ENCODE peak calls at places on chromosome 1, in four cellular contexts. K is CD8-positive, alpha-beta memory T cell; Y is heart right ventricle; X is uterus. W is an unnamed sample.

GRCh38 chr1:246791303-246791918 is 67.2 kb downstream of the SCCPDH start:
- DNase-seq in Y (no peak), K (no peak), X (no peak), W (no peak)

GRCh38 chr1:226624526-226624925 is 76.0 kb downstream of the STUM start:
- DNase-seq in Y (no peak), K (no peak), X (peak; percentile 6), W (no peak)

GRCh38 chr1:13764933-13765332 is 64.9 kb downstream of the PRDM2 start:
- DNase-seq in Y (no peak), K (peak; percentile 15), X (no peak), W (no peak)

GRCh38 chr1:243596441-243597183 is 253.4 kb downstream of the AKT3 start:
- DNase-seq in X (no peak), Y (no peak), K (peak; percentile 46), W (peak; percentile 67)

GRCh38 chr1:57195436-57195941 is 228.4 kb downstream of the DAB1 start:
- DNase-seq in Y (no peak), X (no peak), K (no peak), W (no peak)

GRCh38 chr1:168689726-168690602 is 39.0 kb downstream of the DPT start:
- DNase-seq in Y (peak; percentile 16), X (no peak), K (no peak), W (no peak)

GRCh38 chr1:230242317-230242716 is 175.3 kb downstream of the GALNT2 start:
- DNase-seq in K (no peak), Y (no peak), X (no peak), W (no peak)

GRCh38 chr1:193348126-193349045 is 162.0 kb upstream of the B3GALT2 start:
- DNase-seq in K (no peak), Y (no peak), X (no peak), W (no peak)

GRCh38 chr1:173733912-173734311 is 19.1 kb downstream of the KLHL20 start:
- DNase-seq in X (no peak), Y (no peak), K (no peak), W (no peak)

GRCh38 chr1:32127780-32128179 is 19.9 kb downstream of the KPNA6 start:
- DNase-seq in K (no peak), Y (no peak), X (no peak), W (no peak)

GRCh38 chr1:155569988-155570592 is 7.5 kb upstream of the ASH1L start:
- DNase-seq in Y (no peak), K (no peak), X (no peak), W (no peak)

GRCh38 chr1:202272446-202272845 is 69.3 kb downstream of the UBE2T start:
- DNase-seq in K (no peak), Y (no peak), X (no peak), W (no peak)

GRCh38 chr1:228860911-228861829 is 125.9 kb downstream of the RHOU start:
- DNase-seq in X (no peak), Y (no peak), K (no peak), W (no peak)

GRCh38 chr1:28591708-28592313 is at the start of gene RAB42:
- DNase-seq in K (no peak), Y (peak; percentile 35), X (peak; percentile 38), W (no peak)

GRCh38 chr1:229342902-229343587 is at the start of gene CCSAP:
- DNase-seq in X (peak; percentile 57), K (no peak), Y (peak; percentile 35), W (peak; percentile 75)

GRCh38 chr1:186967659-186968394 is 139.1 kb downstream of the PLA2G4A start:
- DNase-seq in Y (no peak), K (no peak), X (no peak), W (no peak)

GRCh38 chr1:154348429-154349076 is 23.2 kb downstream of the ATP8B2 start:
- DNase-seq in X (no peak), K (no peak), Y (no peak), W (no peak)

GRCh38 chr1:66253330-66253921 is 280.5 kb upstream of the SGIP1 start:
- DNase-seq in Y (peak; percentile 45), K (peak; percentile 39), X (no peak), W (peak; percentile 52)

GRCh38 chr1:54976747-54977146 is 3.7 kb upstream of the TMEM61 start:
- DNase-seq in X (no peak), Y (no peak), K (no peak), W (no peak)

GRCh38 chr1:62025154-62025553 is 169.5 kb upstream of the L1TD1 start:
- DNase-seq in K (no peak), Y (no peak), X (no peak), W (no peak)

GRCh38 chr1:154751690-154752089 is 118.4 kb downstream of the KCNN3 start:
- DNase-seq in X (peak; percentile 72), K (no peak), Y (no peak), W (no peak)

GRCh38 chr1:5389101-5389885 is 602.9 kb downstream of the NPHP4 start:
- DNase-seq in Y (no peak), K (peak; percentile 78), X (no peak), W (peak; percentile 78)

GRCh38 chr1:5393146-5393545 is 599.1 kb downstream of the NPHP4 start:
- DNase-seq in X (no peak), Y (no peak), K (no peak), W (no peak)

GRCh38 chr1:5391725-5392124 is 600.5 kb downstream of the NPHP4 start:
- DNase-seq in Y (no peak), X (no peak), K (no peak), W (no peak)

GRCh38 chr1:5388622-5389021 is 603.6 kb downstream of the NPHP4 start:
- DNase-seq in Y (no peak), K (no peak), X (no peak), W (no peak)

GRCh38 chr1:5390497-5390896 is 601.7 kb downstream of the NPHP4 start:
- DNase-seq in Y (no peak), K (no peak), X (no peak), W (no peak)
- H3K9me3 ChIP-seq in Y (no peaks in the 10 kb centered on the region), K (no peaks in the 10 kb centered on the region), X (no peaks in the 10 kb centered on the region), W (no peaks in the 10 kb centered on the region)

GRCh38 chr1:36346741-36347370 is 23.4 kb upstream of the EVA1B start:
- DNase-seq in X (no peak), K (no peak), Y (no peak), W (no peak)

GRCh38 chr1:36350659-36351171 is 27.3 kb upstream of the EVA1B start:
- DNase-seq in X (no peak), K (peak; percentile 16), Y (no peak), W (peak; percentile 53)

GRCh38 chr1:36351222-36351977 is 28.0 kb upstream of the EVA1B start:
- DNase-seq in X (no peak), Y (no peak), K (no peak), W (no peak)

GRCh38 chr1:36349839-36350238 is 26.4 kb upstream of the EVA1B start:
- DNase-seq in X (no peak), K (no peak), Y (no peak), W (no peak)

DNA sequence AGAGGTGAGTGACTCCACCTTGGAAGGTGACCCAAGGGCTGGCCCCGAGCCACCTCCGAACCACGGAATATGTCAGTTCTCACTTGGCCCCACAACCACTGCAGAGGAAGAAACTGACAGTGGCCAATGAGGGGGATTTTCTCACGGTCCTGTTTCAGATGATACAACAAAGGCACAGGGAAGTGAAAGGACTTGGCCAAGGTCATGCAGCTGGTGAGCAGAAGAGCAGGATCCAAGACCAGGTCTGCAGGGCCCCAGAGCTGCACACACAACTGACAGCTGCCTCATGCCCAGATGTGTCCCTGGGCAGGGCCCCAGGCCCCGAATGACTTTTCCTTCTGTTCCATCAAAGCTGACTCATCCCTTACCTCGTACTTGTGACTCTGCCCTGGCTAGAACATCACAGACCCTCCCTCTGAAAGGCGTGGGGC is 25.8 kb upstream of the EVA1B start:
- DNase-seq in Y (no peak), X (no peak), K (no peak), W (no peak)
- H3K4me3 ChIP-seq in Y (no peak overlapping the region), X (no peak overlapping the region), K (no peak overlapping the region), W (no peak overlapping the region)

DNA sequence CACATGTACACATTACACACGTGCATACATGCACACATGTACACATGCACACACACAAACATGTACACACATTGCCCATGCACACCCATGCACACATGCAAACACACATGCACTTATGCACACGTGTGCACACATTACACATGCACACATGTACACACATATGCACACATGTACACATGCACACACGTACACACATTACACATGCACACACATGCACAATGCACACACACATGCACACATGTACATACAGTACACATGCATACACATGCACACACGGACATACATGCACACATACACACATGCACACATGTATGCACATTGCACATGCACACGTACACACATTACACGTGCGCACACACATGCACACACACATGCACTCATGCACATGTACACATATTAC is 95.3 kb upstream of the TTC34 start:
- DNase-seq in K (no peak), Y (no peak), X (no peak), W (no peak)
- H3K9me3 ChIP-seq in K (no peaks in the 10 kb centered on the region), Y (no peaks in the 10 kb centered on the region), X (no peaks in the 10 kb centered on the region), W (no peaks in the 10 kb centered on the region)

DNA sequence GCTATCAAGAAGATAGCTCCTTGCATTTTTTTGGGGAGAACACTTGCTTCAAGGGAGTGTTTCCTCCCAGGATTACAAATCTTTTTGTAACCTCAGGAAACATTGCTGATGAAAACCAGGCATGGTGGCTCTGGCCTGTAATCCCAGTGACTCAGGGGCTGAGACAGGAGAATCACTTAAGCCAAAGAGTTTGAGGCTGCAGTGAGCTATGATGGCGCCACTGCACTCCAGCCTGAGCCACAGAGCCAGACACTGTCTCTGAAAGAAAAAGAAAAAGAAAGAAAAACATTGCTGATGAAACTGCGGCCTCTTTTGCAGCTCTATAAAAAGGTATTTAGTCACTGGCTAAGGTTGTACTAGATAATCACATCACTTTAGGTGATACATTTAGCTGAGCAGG is 7.3 kb downstream of the RNU1-2 start:
- DNase-seq in Y (no peak), K (no peak), X (no peak), W (no peak)
- H3K4me3 ChIP-seq in Y (no peak overlapping the region), K (no peak overlapping the region), X (no peak overlapping the region), W (no peak overlapping the region)

W was measured in CD4-positive, alpha-beta memory T cell.